ENCODE peak calls at places on chromosome 13, in six cellular contexts. One of them, this sample, is unnamed.

GRCh38 chr13:25406377-25406776 is 34.6 kb downstream of the ATP8A2 start:
- DNase-seq in thoracic aorta: no peak
- DNase-seq in uterus: no peak
- DNase-seq in upper lobe of left lung: no peak
- DNase-seq in sigmoid colon: no peak
- DNase-seq in mesendoderm: peak; percentile 72
- DNase-seq in this sample: no peak

GRCh38 chr13:65461590-65461989 is 1768.5 kb downstream of the PCDH9 start:
- DNase-seq in thoracic aorta: no peak
- DNase-seq in uterus: no peak
- DNase-seq in upper lobe of left lung: no peak
- DNase-seq in sigmoid colon: no peak
- DNase-seq in mesendoderm: peak; percentile 6
- DNase-seq in this sample: no peak

GRCh38 chr13:99033814-99034213 is 56.0 kb upstream of the DOCK9 start:
- DNase-seq in thoracic aorta: no peak
- DNase-seq in uterus: no peak
- DNase-seq in upper lobe of left lung: no peak
- DNase-seq in sigmoid colon: no peak
- DNase-seq in mesendoderm: peak; percentile 47
- DNase-seq in this sample: no peak

GRCh38 chr13:80962855-80963254 is 621.9 kb upstream of the SPRY2 start:
- DNase-seq in thoracic aorta: no peak
- DNase-seq in uterus: no peak
- DNase-seq in upper lobe of left lung: no peak
- DNase-seq in sigmoid colon: no peak
- DNase-seq in mesendoderm: no peak
- DNase-seq in this sample: no peak

GRCh38 chr13:71339010-71339409 is 528.0 kb downstream of the DACH1 start:
- DNase-seq in thoracic aorta: no peak
- DNase-seq in uterus: no peak
- DNase-seq in upper lobe of left lung: no peak
- DNase-seq in sigmoid colon: no peak
- DNase-seq in mesendoderm: no peak
- DNase-seq in this sample: no peak

GRCh38 chr13:75838366-75839017 is 202.4 kb downstream of the LMO7 start:
- DNase-seq in thoracic aorta: no peak
- DNase-seq in uterus: no peak
- DNase-seq in upper lobe of left lung: no peak
- DNase-seq in sigmoid colon: no peak
- DNase-seq in mesendoderm: no peak
- DNase-seq in this sample: no peak

GRCh38 chr13:109385161-109385560 is 401.2 kb downstream of the IRS2 start:
- DNase-seq in thoracic aorta: no peak
- DNase-seq in uterus: no peak
- DNase-seq in upper lobe of left lung: no peak
- DNase-seq in sigmoid colon: no peak
- DNase-seq in mesendoderm: no peak
- DNase-seq in this sample: no peak

GRCh38 chr13:49538404-49538803 is 42.7 kb downstream of the PHF11 start:
- DNase-seq in thoracic aorta: no peak
- DNase-seq in uterus: no peak
- DNase-seq in upper lobe of left lung: no peak
- DNase-seq in sigmoid colon: no peak
- DNase-seq in mesendoderm: no peak
- DNase-seq in this sample: no peak

GRCh38 chr13:52344108-52344507 is 61.9 kb downstream of the THSD1 start:
- DNase-seq in thoracic aorta: no peak
- DNase-seq in uterus: no peak
- DNase-seq in upper lobe of left lung: no peak
- DNase-seq in sigmoid colon: no peak
- DNase-seq in mesendoderm: no peak
- DNase-seq in this sample: no peak

GRCh38 chr13:40158218-40158617 is 502.8 kb downstream of the COG6 start:
- DNase-seq in thoracic aorta: no peak
- DNase-seq in uterus: no peak
- DNase-seq in upper lobe of left lung: no peak
- DNase-seq in sigmoid colon: no peak
- DNase-seq in mesendoderm: no peak
- DNase-seq in this sample: no peak

GRCh38 chr13:103528437-103528836 is 462.2 kb upstream of the SLC10A2 start:
- DNase-seq in thoracic aorta: no peak
- DNase-seq in uterus: no peak
- DNase-seq in upper lobe of left lung: no peak
- DNase-seq in sigmoid colon: no peak
- DNase-seq in mesendoderm: no peak
- DNase-seq in this sample: no peak

GRCh38 chr13:101511766-101512165 is 59.3 kb downstream of the ITGBL1 start:
- DNase-seq in thoracic aorta: no peak
- DNase-seq in uterus: no peak
- DNase-seq in upper lobe of left lung: no peak
- DNase-seq in sigmoid colon: no peak
- DNase-seq in mesendoderm: no peak
- DNase-seq in this sample: no peak

GRCh38 chr13:34161829-34162544 is 344.0 kb downstream of the RFC3 start:
- DNase-seq in thoracic aorta: no peak
- DNase-seq in uterus: no peak
- DNase-seq in upper lobe of left lung: no peak
- DNase-seq in sigmoid colon: no peak
- DNase-seq in mesendoderm: peak; percentile 55
- DNase-seq in this sample: no peak

GRCh38 chr13:22757530-22758120 is 423.2 kb upstream of the SGCG start:
- DNase-seq in thoracic aorta: no peak
- DNase-seq in uterus: no peak
- DNase-seq in upper lobe of left lung: no peak
- DNase-seq in sigmoid colon: no peak
- DNase-seq in mesendoderm: no peak
- DNase-seq in this sample: no peak

GRCh38 chr13:96460571-96460970 is 370.7 kb downstream of the HS6ST3 start:
- DNase-seq in thoracic aorta: no peak
- DNase-seq in uterus: no peak
- DNase-seq in upper lobe of left lung: no peak
- DNase-seq in sigmoid colon: no peak
- DNase-seq in mesendoderm: no peak
- DNase-seq in this sample: no peak

GRCh38 chr13:34878354-34878753 is 63.7 kb upstream of the NBEA start:
- DNase-seq in thoracic aorta: no peak
- DNase-seq in uterus: no peak
- DNase-seq in upper lobe of left lung: no peak
- DNase-seq in sigmoid colon: no peak
- DNase-seq in mesendoderm: no peak
- DNase-seq in this sample: no peak

GRCh38 chr13:98999635-98999952 is 21.7 kb upstream of the DOCK9 start:
- DNase-seq in thoracic aorta: no peak
- DNase-seq in uterus: no peak
- DNase-seq in upper lobe of left lung: no peak
- DNase-seq in sigmoid colon: no peak
- DNase-seq in mesendoderm: no peak
- DNase-seq in this sample: no peak

GRCh38 chr13:38821753-38822551 is 135.1 kb downstream of the FREM2 start:
- DNase-seq in thoracic aorta: no peak
- DNase-seq in uterus: no peak
- DNase-seq in upper lobe of left lung: no peak
- DNase-seq in sigmoid colon: no peak
- DNase-seq in mesendoderm: peak; percentile 66
- DNase-seq in this sample: no peak

GRCh38 chr13:103883698-103884097 is 817.5 kb upstream of the SLC10A2 start:
- DNase-seq in thoracic aorta: no peak
- DNase-seq in uterus: no peak
- DNase-seq in upper lobe of left lung: no peak
- DNase-seq in sigmoid colon: no peak
- DNase-seq in mesendoderm: peak; percentile 1
- DNase-seq in this sample: no peak

GRCh38 chr13:37621811-37622361 is 23.3 kb upstream of the POSTN start:
- DNase-seq in thoracic aorta: no peak
- DNase-seq in uterus: peak; percentile 15
- DNase-seq in upper lobe of left lung: no peak
- DNase-seq in sigmoid colon: no peak
- DNase-seq in mesendoderm: no peak
- DNase-seq in this sample: no peak

GRCh38 chr13:61728468-61728867 is 312.8 kb upstream of the PCDH20 start:
- DNase-seq in thoracic aorta: no peak
- DNase-seq in uterus: no peak
- DNase-seq in upper lobe of left lung: no peak
- DNase-seq in sigmoid colon: no peak
- DNase-seq in mesendoderm: no peak
- DNase-seq in this sample: no peak

GRCh38 chr13:45167611-45168554 is 33.0 kb downstream of the KCTD4 start:
- DNase-seq in thoracic aorta: no peak
- DNase-seq in uterus: no peak
- DNase-seq in upper lobe of left lung: no peak
- DNase-seq in sigmoid colon: no peak
- DNase-seq in mesendoderm: peak; percentile 33
- DNase-seq in this sample: peak; percentile 51

GRCh38 chr13:43797869-43798268 is 11.1 kb upstream of the ENOX1 start:
- DNase-seq in thoracic aorta: no peak
- DNase-seq in uterus: no peak
- DNase-seq in upper lobe of left lung: no peak
- DNase-seq in sigmoid colon: no peak
- DNase-seq in mesendoderm: no peak
- DNase-seq in this sample: no peak

GRCh38 chr13:73169971-73170370 is 111.2 kb downstream of the KLF5 start:
- DNase-seq in thoracic aorta: no peak
- DNase-seq in uterus: no peak
- DNase-seq in upper lobe of left lung: no peak
- DNase-seq in sigmoid colon: no peak
- DNase-seq in mesendoderm: peak; percentile 74
- DNase-seq in this sample: no peak

GRCh38 chr13:46348976-46349375 is 38.1 kb downstream of the RUBCNL start:
- DNase-seq in thoracic aorta: no peak
- DNase-seq in uterus: no peak
- DNase-seq in upper lobe of left lung: no peak
- DNase-seq in sigmoid colon: no peak
- DNase-seq in mesendoderm: no peak
- DNase-seq in this sample: no peak

GRCh38 chr13:40460116-40460515 is 206.3 kb downstream of the FOXO1 start:
- DNase-seq in thoracic aorta: no peak
- DNase-seq in uterus: no peak
- DNase-seq in upper lobe of left lung: no peak
- DNase-seq in sigmoid colon: no peak
- DNase-seq in mesendoderm: no peak
- DNase-seq in this sample: no peak

GRCh38 chr13:83325454-83325853 is 556.8 kb downstream of the SLITRK1 start:
- DNase-seq in thoracic aorta: no peak
- DNase-seq in uterus: no peak
- DNase-seq in upper lobe of left lung: no peak
- DNase-seq in sigmoid colon: no peak
- DNase-seq in mesendoderm: peak; percentile 25
- DNase-seq in this sample: no peak

GRCh38 chr13:109628251-109628699 is 158.1 kb downstream of the IRS2 start:
- DNase-seq in thoracic aorta: no peak
- DNase-seq in uterus: no peak
- DNase-seq in upper lobe of left lung: no peak
- DNase-seq in sigmoid colon: no peak
- DNase-seq in mesendoderm: no peak
- DNase-seq in this sample: no peak

GRCh38 chr13:107421028-107421427 is 794.3 kb downstream of the LIG4 start:
- DNase-seq in thoracic aorta: no peak
- DNase-seq in uterus: no peak
- DNase-seq in upper lobe of left lung: no peak
- DNase-seq in sigmoid colon: no peak
- DNase-seq in mesendoderm: no peak
- DNase-seq in this sample: no peak

GRCh38 chr13:107427531-107427930 is 787.8 kb downstream of the LIG4 start:
- DNase-seq in thoracic aorta: no peak
- DNase-seq in uterus: no peak
- DNase-seq in upper lobe of left lung: no peak
- DNase-seq in sigmoid colon: no peak
- DNase-seq in mesendoderm: no peak
- DNase-seq in this sample: no peak

GRCh38 chr13:107421951-107422350 is 793.4 kb downstream of the LIG4 start:
- DNase-seq in thoracic aorta: no peak
- DNase-seq in uterus: no peak
- DNase-seq in upper lobe of left lung: no peak
- DNase-seq in sigmoid colon: no peak
- DNase-seq in mesendoderm: no peak
- DNase-seq in this sample: no peak

GRCh38 chr13:107422421-107422820 is 792.9 kb downstream of the LIG4 start:
- DNase-seq in thoracic aorta: no peak
- DNase-seq in uterus: no peak
- DNase-seq in upper lobe of left lung: no peak
- DNase-seq in sigmoid colon: no peak
- DNase-seq in mesendoderm: peak; percentile 21
- DNase-seq in this sample: no peak
- H3K4me3 ChIP-seq in thoracic aorta: no peak overlapping the region
- H3K4me3 ChIP-seq in uterus: no peak overlapping the region
- H3K4me3 ChIP-seq in upper lobe of left lung: no peak overlapping the region
- H3K4me3 ChIP-seq in sigmoid colon: no peak overlapping the region
- H3K4me3 ChIP-seq in mesendoderm: no peak overlapping the region
- H3K4me3 ChIP-seq in this sample: no peak overlapping the region

GRCh38 chr13:32159147-32159869 is 127.7 kb downstream of the FRY start:
- DNase-seq in thoracic aorta: no peak
- DNase-seq in uterus: no peak
- DNase-seq in upper lobe of left lung: no peak
- DNase-seq in sigmoid colon: no peak
- DNase-seq in mesendoderm: no peak
- DNase-seq in this sample: no peak
- H3K27ac ChIP-seq in thoracic aorta: peak overlapping the region; percentile 71
- H3K27ac ChIP-seq in uterus: peak overlapping the region; percentile 28
- H3K27ac ChIP-seq in upper lobe of left lung: no peak overlapping the region
- H3K27ac ChIP-seq in sigmoid colon: peak overlapping the region; percentile 62
- H3K27ac ChIP-seq in mesendoderm: no peak overlapping the region
- H3K27ac ChIP-seq in this sample: no peak overlapping the region

GRCh38 chr13:27034678-27035111 is 136.9 kb downstream of the USP12 start:
- DNase-seq in thoracic aorta: no peak
- DNase-seq in uterus: no peak
- DNase-seq in upper lobe of left lung: no peak
- DNase-seq in sigmoid colon: no peak
- DNase-seq in mesendoderm: peak; percentile 54
- DNase-seq in this sample: no peak

GRCh38 chr13:27037571-27037970 is 134.0 kb downstream of the USP12 start:
- DNase-seq in thoracic aorta: no peak
- DNase-seq in uterus: no peak
- DNase-seq in upper lobe of left lung: no peak
- DNase-seq in sigmoid colon: no peak
- DNase-seq in mesendoderm: no peak
- DNase-seq in this sample: no peak

GRCh38 chr13:27037171-27037570 is 134.4 kb downstream of the USP12 start:
- DNase-seq in thoracic aorta: no peak
- DNase-seq in uterus: no peak
- DNase-seq in upper lobe of left lung: no peak
- DNase-seq in sigmoid colon: no peak
- DNase-seq in mesendoderm: no peak
- DNase-seq in this sample: no peak

GRCh38 chr13:27036236-27036981 is 135.2 kb downstream of the USP12 start:
- DNase-seq in thoracic aorta: no peak
- DNase-seq in uterus: no peak
- DNase-seq in upper lobe of left lung: no peak
- DNase-seq in sigmoid colon: no peak
- DNase-seq in mesendoderm: peak; percentile 31
- DNase-seq in this sample: no peak

GRCh38 chr13:27035892-27036235 is 135.7 kb downstream of the USP12 start:
- DNase-seq in thoracic aorta: no peak
- DNase-seq in uterus: no peak
- DNase-seq in upper lobe of left lung: no peak
- DNase-seq in sigmoid colon: no peak
- DNase-seq in mesendoderm: no peak
- DNase-seq in this sample: no peak
- H3K4me3 ChIP-seq in thoracic aorta: no peak overlapping the region
- H3K4me3 ChIP-seq in uterus: no peak overlapping the region
- H3K4me3 ChIP-seq in upper lobe of left lung: no peak overlapping the region
- H3K4me3 ChIP-seq in sigmoid colon: no peak overlapping the region
- H3K4me3 ChIP-seq in mesendoderm: no peak overlapping the region
- H3K4me3 ChIP-seq in this sample: no peak overlapping the region

GRCh38 chr13:79549355-79550106 is 68.6 kb downstream of the NDFIP2 start:
- DNase-seq in thoracic aorta: no peak
- DNase-seq in uterus: no peak
- DNase-seq in upper lobe of left lung: no peak
- DNase-seq in sigmoid colon: no peak
- DNase-seq in mesendoderm: peak; percentile 50
- DNase-seq in this sample: no peak
- H3K27ac ChIP-seq in thoracic aorta: no peak overlapping the region
- H3K27ac ChIP-seq in uterus: no peak overlapping the region
- H3K27ac ChIP-seq in upper lobe of left lung: no peak overlapping the region
- H3K27ac ChIP-seq in sigmoid colon: no peak overlapping the region
- H3K27ac ChIP-seq in mesendoderm: no peak overlapping the region
- H3K27ac ChIP-seq in this sample: no peak overlapping the region

This sample was measured in pancreas.